ENCODE peak calls at places on chromosomes 4 and X, in five cellular contexts. F is cardiac fibroblast, V is brain microvascular endothelial cell, L is uterus, X is fibroblast of lung. O is an unnamed sample.

GRCh38 chrX:115531818-115532403 is 29.1 kb upstream of the PLS3 start:
- DNase-seq in F (peak), V (peak), L (no peak), X (peak), O (no peak)

GRCh38 chr4:3671571-3672464 is 94.4 kb upstream of the ADRA2C start:
- DNase-seq in F (no peak), V (no peak), L (no peak), X (no peak), O (no peak)

GRCh38 chrX:68343551-68343950 is 89.7 kb downstream of the OPHN1 start:
- DNase-seq in F (no peak), V (no peak), L (no peak), X (peak), O (no peak)

GRCh38 chrX:7270018-7270417 is 122.1 kb upstream of the PUDP start:
- DNase-seq in F (no peak), V (no peak), L (no peak), X (no peak), O (no peak)

GRCh38 chrX:123184858-123185251 is 777 bp downstream of the GRIA3 start:
- DNase-seq in F (no peak), V (no peak), L (peak), X (no peak), O (no peak)

GRCh38 chr4:38867478-38868054 is at the start of gene FAM114A1:
- DNase-seq in F (peak), V (peak), L (peak), X (peak), O (peak)

GRCh38 chrX:100663651-100664050 is 19.7 kb downstream of the SRPX2 start:
- DNase-seq in F (no peak), V (no peak), L (no peak), X (no peak), O (no peak)

GRCh38 chr4:1035510-1035909 is 24.1 kb downstream of the FGFRL1 start:
- DNase-seq in F (peak), V (no peak), L (no peak), X (peak), O (no peak)

GRCh38 chrX:53244610-53245009 is 19.6 kb upstream of the KDM5C start:
- DNase-seq in F (no peak), V (no peak), L (no peak), X (no peak), O (no peak)

GRCh38 chr4:141849778-141850177 is 213.4 kb downstream of the IL15 start:
- DNase-seq in F (peak), V (no peak), L (no peak), X (no peak), O (no peak)

DNA sequence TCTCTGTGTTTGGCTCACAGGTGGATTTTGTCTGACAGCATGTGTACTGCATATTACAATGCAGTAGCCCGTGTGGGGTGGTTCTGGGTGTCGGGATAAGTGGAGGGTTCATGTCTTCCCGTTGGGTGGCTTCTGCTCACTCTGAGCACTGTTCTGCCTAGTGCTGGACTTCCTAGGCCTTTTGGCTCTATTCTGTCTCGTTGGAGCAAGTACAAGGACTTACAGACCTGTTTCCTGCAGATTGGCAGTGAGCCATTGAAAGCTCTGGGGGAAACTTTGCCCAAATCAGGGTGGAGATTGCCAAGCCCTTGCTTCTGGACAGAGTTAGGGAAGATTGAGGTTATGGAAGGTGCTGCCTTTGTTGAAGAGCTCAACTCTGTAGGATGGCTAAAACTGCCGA is 91.1 kb upstream of the SLC4A4 start:
- DNase-seq in F (no peak), V (no peak), L (no peak), X (no peak), O (no peak)
- TF ChIP-seq CTCF in F (no peak), V (no peak), L (no peak), X (no peak), O (no peak)

GRCh38 chrX:150544222-150544787 is 24.1 kb upstream of the MTM1 start:
- DNase-seq in F (peak), V (no peak), L (no peak), X (no peak), O (peak)
- TF ChIP-seq CTCF in F (no peak), V (peak), L (no peak), X (no peak), O (no peak)

DNA sequence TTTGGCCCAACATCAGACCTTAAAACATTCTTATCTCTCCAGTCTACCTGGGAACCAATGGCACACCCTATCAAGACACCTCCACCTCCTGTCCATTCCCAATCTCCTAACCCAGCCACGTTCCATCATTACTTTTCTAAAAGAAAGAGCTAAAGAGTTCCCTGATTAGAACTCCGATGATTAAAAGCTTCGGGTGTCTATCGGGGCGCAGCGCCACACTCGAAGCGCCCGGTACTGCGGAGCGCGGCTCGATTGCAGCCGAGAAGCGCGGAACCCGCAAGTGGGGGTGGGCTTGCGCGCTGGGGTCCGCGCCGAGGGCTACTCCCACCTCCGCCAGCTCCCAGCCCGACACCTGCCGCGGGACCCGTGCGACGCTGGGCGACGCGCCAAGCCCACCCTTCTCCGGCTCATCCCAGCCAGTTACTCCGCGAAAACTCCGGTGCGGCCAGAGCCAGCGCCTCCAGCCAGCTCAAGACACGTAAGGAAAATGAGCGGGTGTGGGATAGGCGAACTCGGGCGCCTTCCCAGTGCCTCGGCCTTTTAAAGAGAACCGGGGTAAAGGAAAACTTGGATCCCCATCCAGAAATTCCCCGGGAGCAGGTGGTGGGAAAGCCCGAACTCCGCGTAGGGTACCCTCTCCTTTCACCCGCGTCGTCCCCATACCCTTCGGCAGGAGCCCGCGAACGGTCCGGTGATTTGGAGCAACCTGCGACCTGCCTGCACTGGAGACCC is 601 bp downstream of the NPY1R start:
- DNase-seq in F (peak), V (no peak), L (peak), X (peak), O (no peak)
- TF ChIP-seq CTCF in F (no peak), V (no peak), L (no peak), X (peak), O (no peak)

DNA sequence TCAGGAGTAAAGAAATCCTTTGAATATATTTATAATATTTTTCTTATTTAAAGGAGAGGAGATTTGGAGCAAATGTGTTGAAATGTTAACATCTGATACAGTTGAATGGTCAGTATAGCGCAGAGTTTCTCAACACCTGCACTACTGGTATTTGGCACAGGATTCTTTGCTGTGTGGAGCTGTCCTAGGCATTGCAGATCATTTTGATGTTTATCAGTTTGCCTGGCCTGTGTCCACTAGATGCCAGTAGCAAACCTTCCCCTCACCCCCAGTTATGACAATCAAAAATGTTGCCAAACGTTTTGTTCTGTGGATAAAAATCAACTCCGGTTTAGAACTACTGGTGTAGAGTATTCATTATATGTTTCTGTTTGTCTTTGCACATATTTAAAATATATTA is 765.3 kb upstream of the SLIT2 start:
- DNase-seq in F (no peak), V (peak), L (no peak), X (no peak), O (no peak)
- TF ChIP-seq CTCF in F (no peak), V (peak), L (no peak), X (no peak), O (no peak)

DNA sequence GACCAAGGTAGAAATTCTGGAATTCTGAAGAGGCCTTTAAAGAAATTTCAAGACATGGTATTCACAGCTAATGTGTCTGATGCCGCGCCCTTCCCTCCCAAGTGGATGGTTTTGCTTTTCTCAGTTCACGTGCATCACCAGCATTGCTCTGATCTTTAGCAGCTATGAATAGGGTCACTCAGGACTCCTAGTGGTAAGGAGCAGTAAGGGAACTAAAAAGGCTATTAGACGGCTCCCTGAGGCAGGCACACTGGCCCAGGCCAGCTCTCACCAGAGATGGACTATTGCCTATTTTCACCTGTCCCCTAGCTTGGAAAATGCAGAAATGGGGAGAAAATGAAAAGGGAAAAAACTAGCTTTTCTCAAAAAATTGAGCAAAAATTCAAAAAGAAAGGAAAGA is 447.5 kb upstream of the RASGEF1B start:
- DNase-seq in F (peak), V (peak), L (no peak), X (no peak), O (no peak)
- TF ChIP-seq CTCF in F (no peak), V (peak), L (no peak), X (peak), O (no peak)

DNA sequence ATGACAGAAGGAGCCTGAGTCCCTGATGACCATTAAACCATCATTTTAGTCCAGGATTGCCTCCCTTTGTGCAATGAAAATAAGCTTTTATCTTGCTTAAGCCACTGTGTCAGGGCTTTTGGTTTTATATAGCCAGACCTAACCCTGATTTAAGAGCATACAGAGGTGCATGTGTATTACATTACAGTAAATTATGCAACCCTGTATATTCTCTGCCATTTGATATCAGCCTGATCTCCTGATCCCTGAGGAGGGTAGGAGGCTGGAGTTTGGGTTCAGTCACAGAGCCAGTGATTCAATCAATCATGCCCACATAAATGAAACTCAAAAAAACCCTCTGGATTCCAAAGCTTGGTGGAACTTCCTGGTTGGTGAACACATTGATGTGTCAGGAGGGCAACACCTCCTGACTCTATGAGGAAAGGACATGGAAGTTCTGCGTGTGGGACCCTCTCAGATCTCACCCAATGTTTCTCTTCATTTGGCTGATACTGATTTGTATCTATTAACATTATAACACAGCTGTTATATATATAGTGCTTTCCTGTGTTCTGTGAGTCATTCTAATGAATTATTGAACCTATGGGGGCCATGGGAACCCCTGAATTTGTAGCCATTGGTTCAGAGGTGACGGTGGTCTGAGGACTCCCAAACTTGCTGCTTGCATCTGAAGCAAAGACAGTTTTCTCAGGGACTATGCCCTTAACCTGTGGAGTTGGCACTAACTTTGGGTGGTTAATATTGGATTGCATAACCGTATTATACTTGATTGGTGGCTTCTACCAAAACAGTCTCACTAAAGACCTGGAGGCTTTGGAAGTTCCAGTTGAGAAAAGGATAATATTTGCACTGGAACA is 7.5 kb upstream of the KLHL8 start:
- DNase-seq in F (no peak), V (no peak), L (no peak), X (no peak), O (no peak)
- TF ChIP-seq CTCF in F (no peak), V (no peak), L (no peak), X (no peak), O (no peak)